ENCODE peak calls at places on chromosomes 4 and X, in six cellular contexts. One of them, this sample, is unnamed.

GRCh38 chr4:115969756-115970155 is 856.3 kb upstream of the NDST4 start:
- DNase-seq in fibroblast of lung: no peak
- DNase-seq in cardiac muscle cell: no peak
- DNase-seq in suprapubic skin: no peak
- DNase-seq in CD4-positive, alpha-beta T cell: no peak
- DNase-seq in A549: peak; percentile 0
- DNase-seq in this sample: no peak

GRCh38 chr4:113686950-113687718 is 74.4 kb downstream of the CAMK2D start:
- DNase-seq in CD4-positive, alpha-beta T cell: no peak
- DNase-seq in A549: no peak
- DNase-seq in fibroblast of lung: peak; percentile 64
- DNase-seq in suprapubic skin: no peak
- DNase-seq in cardiac muscle cell: no peak
- DNase-seq in this sample: no peak

GRCh38 chr4:160129439-160129838 is 1026.6 kb downstream of the RAPGEF2 start:
- DNase-seq in CD4-positive, alpha-beta T cell: no peak
- DNase-seq in fibroblast of lung: no peak
- DNase-seq in A549: peak; percentile 27
- DNase-seq in suprapubic skin: no peak
- DNase-seq in cardiac muscle cell: no peak
- DNase-seq in this sample: no peak

GRCh38 chr4:174496631-174497442 is 25.5 kb downstream of the HPGD start:
- DNase-seq in cardiac muscle cell: no peak
- DNase-seq in A549: peak; percentile 37
- DNase-seq in suprapubic skin: no peak
- DNase-seq in fibroblast of lung: no peak
- DNase-seq in CD4-positive, alpha-beta T cell: no peak
- DNase-seq in this sample: no peak

GRCh38 chr4:149795256-149795655 is 20.4 kb downstream of the IQCM start:
- DNase-seq in cardiac muscle cell: no peak
- DNase-seq in suprapubic skin: no peak
- DNase-seq in fibroblast of lung: no peak
- DNase-seq in A549: no peak
- DNase-seq in CD4-positive, alpha-beta T cell: no peak
- DNase-seq in this sample: no peak

GRCh38 chr4:4533461-4534169 is 8.2 kb downstream of the STX18 start:
- DNase-seq in suprapubic skin: no peak
- DNase-seq in A549: no peak
- DNase-seq in CD4-positive, alpha-beta T cell: no peak
- DNase-seq in fibroblast of lung: no peak
- DNase-seq in cardiac muscle cell: no peak
- DNase-seq in this sample: no peak

GRCh38 chr4:100938698-100939097 is 408.6 kb downstream of the PPP3CA start:
- DNase-seq in A549: no peak
- DNase-seq in CD4-positive, alpha-beta T cell: no peak
- DNase-seq in suprapubic skin: no peak
- DNase-seq in cardiac muscle cell: no peak
- DNase-seq in fibroblast of lung: no peak
- DNase-seq in this sample: no peak

GRCh38 chr4:134490863-134491262 is 289.3 kb upstream of the PABPC4L start:
- DNase-seq in A549: no peak
- DNase-seq in CD4-positive, alpha-beta T cell: no peak
- DNase-seq in suprapubic skin: no peak
- DNase-seq in cardiac muscle cell: peak; percentile 2
- DNase-seq in fibroblast of lung: no peak
- DNase-seq in this sample: no peak

GRCh38 chr4:75745721-75746199 is 21.4 kb downstream of the USO1 start:
- DNase-seq in suprapubic skin: no peak
- DNase-seq in A549: no peak
- DNase-seq in CD4-positive, alpha-beta T cell: no peak
- DNase-seq in cardiac muscle cell: no peak
- DNase-seq in fibroblast of lung: no peak
- DNase-seq in this sample: no peak

GRCh38 chr4:6272863-6273660 is 3.4 kb downstream of the WFS1 start:
- DNase-seq in suprapubic skin: no peak
- DNase-seq in CD4-positive, alpha-beta T cell: no peak
- DNase-seq in fibroblast of lung: peak; percentile 65
- DNase-seq in A549: peak; percentile 32
- DNase-seq in cardiac muscle cell: peak; percentile 26
- DNase-seq in this sample: no peak
- TF ChIP-seq CTCF in suprapubic skin: no peak
- TF ChIP-seq CTCF in CD4-positive, alpha-beta T cell: no peak
- TF ChIP-seq CTCF in fibroblast of lung: no peak
- TF ChIP-seq CTCF in A549: no peak
- TF ChIP-seq CTCF in cardiac muscle cell: no peak
- TF ChIP-seq CTCF in this sample: no peak

GRCh38 chrX:149472620-149473019 is 32.5 kb downstream of the IDS start:
- DNase-seq in cardiac muscle cell: no peak
- DNase-seq in suprapubic skin: no peak
- DNase-seq in fibroblast of lung: no peak
- DNase-seq in A549: no peak
- DNase-seq in CD4-positive, alpha-beta T cell: no peak
- DNase-seq in this sample: no peak

GRCh38 chrX:149473966-149474365 is 31.1 kb downstream of the IDS start:
- DNase-seq in suprapubic skin: no peak
- DNase-seq in fibroblast of lung: no peak
- DNase-seq in CD4-positive, alpha-beta T cell: no peak
- DNase-seq in cardiac muscle cell: no peak
- DNase-seq in A549: no peak
- DNase-seq in this sample: no peak

GRCh38 chrX:149469406-149469805 is 35.7 kb downstream of the IDS start:
- DNase-seq in fibroblast of lung: no peak
- DNase-seq in cardiac muscle cell: no peak
- DNase-seq in A549: no peak
- DNase-seq in suprapubic skin: no peak
- DNase-seq in CD4-positive, alpha-beta T cell: no peak
- DNase-seq in this sample: no peak

GRCh38 chrX:149473092-149473491 is 32.0 kb downstream of the IDS start:
- DNase-seq in CD4-positive, alpha-beta T cell: no peak
- DNase-seq in cardiac muscle cell: no peak
- DNase-seq in fibroblast of lung: no peak
- DNase-seq in suprapubic skin: no peak
- DNase-seq in A549: no peak
- DNase-seq in this sample: no peak

GRCh38 chrX:149470960-149471359 is 34.1 kb downstream of the IDS start:
- DNase-seq in CD4-positive, alpha-beta T cell: peak; percentile 24
- DNase-seq in suprapubic skin: peak; percentile 75
- DNase-seq in fibroblast of lung: peak; percentile 52
- DNase-seq in A549: peak; percentile 62
- DNase-seq in cardiac muscle cell: peak; percentile 71
- DNase-seq in this sample: peak; percentile 35
- TF ChIP-seq CTCF in CD4-positive, alpha-beta T cell: peak; percentile 70
- TF ChIP-seq CTCF in suprapubic skin: peak; percentile 82
- TF ChIP-seq CTCF in fibroblast of lung: peak; percentile 59
- TF ChIP-seq CTCF in A549: peak; percentile 69
- TF ChIP-seq CTCF in cardiac muscle cell: peak; percentile 72
- TF ChIP-seq CTCF in this sample: peak; percentile 51

GRCh38 chr4:10063544-10064300 is 42.4 kb upstream of the SLC2A9 start:
- DNase-seq in cardiac muscle cell: peak; percentile 63
- DNase-seq in CD4-positive, alpha-beta T cell: no peak
- DNase-seq in suprapubic skin: no peak
- DNase-seq in A549: peak; percentile 49
- DNase-seq in fibroblast of lung: peak; percentile 64
- DNase-seq in this sample: no peak
- TF ChIP-seq CTCF in cardiac muscle cell: peak; percentile 91
- TF ChIP-seq CTCF in CD4-positive, alpha-beta T cell: no peak
- TF ChIP-seq CTCF in suprapubic skin: peak; percentile 78
- TF ChIP-seq CTCF in A549: peak; percentile 41
- TF ChIP-seq CTCF in fibroblast of lung: peak; percentile 59
- TF ChIP-seq CTCF in this sample: peak; percentile 67

DNA sequence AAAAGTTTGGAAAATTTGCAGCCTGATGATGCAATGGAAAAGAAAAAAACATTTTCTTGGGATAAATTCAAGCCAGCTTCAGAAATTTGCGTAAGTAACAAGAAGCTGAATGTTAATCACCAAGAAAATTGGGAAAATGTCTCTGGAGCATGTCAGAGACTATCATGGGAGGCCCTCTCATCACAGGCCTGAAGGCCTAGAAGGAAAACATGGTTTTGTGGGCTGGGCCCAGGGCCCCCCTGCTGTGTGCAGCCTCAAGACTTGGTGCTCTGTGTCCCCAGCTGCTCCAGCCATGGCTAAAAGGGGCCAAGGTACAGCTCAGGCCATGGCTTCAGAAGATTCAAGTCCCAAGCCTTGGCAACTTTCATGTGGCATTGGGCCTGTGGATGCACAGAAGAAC is 1049.8 kb upstream of the GRIA3 start:
- DNase-seq in fibroblast of lung: no peak
- DNase-seq in suprapubic skin: no peak
- DNase-seq in cardiac muscle cell: no peak
- DNase-seq in A549: no peak
- DNase-seq in CD4-positive, alpha-beta T cell: no peak
- DNase-seq in this sample: no peak
- TF ChIP-seq CTCF in fibroblast of lung: no peak
- TF ChIP-seq CTCF in suprapubic skin: no peak
- TF ChIP-seq CTCF in cardiac muscle cell: no peak
- TF ChIP-seq CTCF in A549: no peak
- TF ChIP-seq CTCF in CD4-positive, alpha-beta T cell: no peak
- TF ChIP-seq CTCF in this sample: no peak

GRCh38 chr4:38180456-38180855 is 220.3 kb downstream of the PTTG2 start:
- DNase-seq in cardiac muscle cell: no peak
- DNase-seq in fibroblast of lung: no peak
- DNase-seq in CD4-positive, alpha-beta T cell: no peak
- DNase-seq in suprapubic skin: no peak
- DNase-seq in A549: no peak
- DNase-seq in this sample: no peak
- TF ChIP-seq CTCF in cardiac muscle cell: no peak
- TF ChIP-seq CTCF in fibroblast of lung: no peak
- TF ChIP-seq CTCF in CD4-positive, alpha-beta T cell: no peak
- TF ChIP-seq CTCF in suprapubic skin: no peak
- TF ChIP-seq CTCF in A549: no peak
- TF ChIP-seq CTCF in this sample: no peak

GRCh38 chr4:136558940-136559494 is 973.3 kb downstream of the PCDH18 start:
- DNase-seq in A549: no peak
- DNase-seq in fibroblast of lung: no peak
- DNase-seq in cardiac muscle cell: no peak
- DNase-seq in suprapubic skin: no peak
- DNase-seq in CD4-positive, alpha-beta T cell: no peak
- DNase-seq in this sample: no peak
- TF ChIP-seq CTCF in A549: no peak
- TF ChIP-seq CTCF in fibroblast of lung: no peak
- TF ChIP-seq CTCF in cardiac muscle cell: no peak
- TF ChIP-seq CTCF in suprapubic skin: no peak
- TF ChIP-seq CTCF in CD4-positive, alpha-beta T cell: no peak
- TF ChIP-seq CTCF in this sample: no peak

DNA sequence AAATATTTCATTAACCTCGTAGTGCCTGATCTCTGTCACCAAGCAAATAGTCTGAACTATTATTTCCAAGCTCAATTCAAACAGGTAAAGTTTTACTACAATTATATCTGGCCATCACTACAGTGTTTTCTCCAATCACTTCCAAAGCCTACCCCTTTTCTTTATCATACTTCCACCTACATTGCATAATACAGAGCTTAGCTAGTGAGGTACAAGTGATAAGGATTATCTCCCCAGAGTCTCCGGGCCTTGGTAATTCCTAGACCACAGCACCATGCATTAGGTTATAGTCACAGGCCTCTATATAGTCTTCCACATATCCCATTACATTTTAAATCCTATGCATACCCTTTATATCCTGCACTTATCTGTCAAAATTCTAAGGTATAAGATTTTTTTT is 154.2 kb downstream of the SNCA start:
- DNase-seq in fibroblast of lung: no peak
- DNase-seq in CD4-positive, alpha-beta T cell: no peak
- DNase-seq in cardiac muscle cell: no peak
- DNase-seq in A549: no peak
- DNase-seq in suprapubic skin: no peak
- DNase-seq in this sample: no peak
- TF ChIP-seq CTCF in fibroblast of lung: no peak
- TF ChIP-seq CTCF in CD4-positive, alpha-beta T cell: no peak
- TF ChIP-seq CTCF in cardiac muscle cell: no peak
- TF ChIP-seq CTCF in A549: no peak
- TF ChIP-seq CTCF in suprapubic skin: no peak
- TF ChIP-seq CTCF in this sample: no peak

DNA sequence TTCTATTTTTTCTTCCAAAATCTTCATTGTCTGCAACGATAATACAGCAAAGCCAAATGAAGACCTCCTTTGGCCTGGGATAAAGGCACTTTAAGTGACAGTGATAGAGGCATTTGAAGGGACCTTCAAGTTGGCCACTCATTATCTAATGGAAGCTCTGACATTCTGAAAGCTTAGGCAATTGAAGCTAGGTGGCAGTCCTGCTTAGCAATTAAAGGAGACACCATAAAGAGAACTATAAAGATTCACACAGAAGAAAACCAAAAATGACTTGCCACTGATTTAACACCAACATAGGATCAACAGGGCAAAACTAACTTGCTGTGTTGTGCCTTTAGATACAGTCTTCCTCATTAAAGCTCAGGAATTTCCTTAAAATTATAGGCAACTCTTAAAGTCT is 103.3 kb upstream of the TSPAN7 start:
- DNase-seq in fibroblast of lung: no peak
- DNase-seq in suprapubic skin: no peak
- DNase-seq in CD4-positive, alpha-beta T cell: no peak
- DNase-seq in cardiac muscle cell: peak; percentile 8
- DNase-seq in A549: peak; percentile 2
- DNase-seq in this sample: no peak
- TF ChIP-seq CTCF in fibroblast of lung: no peak
- TF ChIP-seq CTCF in suprapubic skin: no peak
- TF ChIP-seq CTCF in CD4-positive, alpha-beta T cell: no peak
- TF ChIP-seq CTCF in cardiac muscle cell: no peak
- TF ChIP-seq CTCF in A549: no peak
- TF ChIP-seq CTCF in this sample: peak; percentile 36

GRCh38 chr4:83386931-83387897 is 52.6 kb upstream of the HPSE start:
- DNase-seq in fibroblast of lung: no peak
- DNase-seq in suprapubic skin: no peak
- DNase-seq in CD4-positive, alpha-beta T cell: no peak
- DNase-seq in cardiac muscle cell: no peak
- DNase-seq in A549: no peak
- DNase-seq in this sample: no peak

GRCh38 chr4:83390965-83391364 is 56.3 kb upstream of the HPSE start:
- DNase-seq in CD4-positive, alpha-beta T cell: no peak
- DNase-seq in A549: no peak
- DNase-seq in fibroblast of lung: no peak
- DNase-seq in cardiac muscle cell: no peak
- DNase-seq in suprapubic skin: no peak
- DNase-seq in this sample: no peak

GRCh38 chr4:83389756-83390505 is 55.3 kb upstream of the HPSE start:
- DNase-seq in CD4-positive, alpha-beta T cell: no peak
- DNase-seq in suprapubic skin: no peak
- DNase-seq in A549: no peak
- DNase-seq in cardiac muscle cell: no peak
- DNase-seq in fibroblast of lung: no peak
- DNase-seq in this sample: no peak

GRCh38 chr4:83389037-83389755 is 54.5 kb upstream of the HPSE start:
- DNase-seq in CD4-positive, alpha-beta T cell: no peak
- DNase-seq in A549: no peak
- DNase-seq in fibroblast of lung: no peak
- DNase-seq in cardiac muscle cell: no peak
- DNase-seq in suprapubic skin: no peak
- DNase-seq in this sample: no peak

GRCh38 chr4:83387922-83388676 is 53.5 kb upstream of the HPSE start:
- DNase-seq in CD4-positive, alpha-beta T cell: peak; percentile 14
- DNase-seq in suprapubic skin: no peak
- DNase-seq in fibroblast of lung: peak; percentile 2
- DNase-seq in cardiac muscle cell: no peak
- DNase-seq in A549: peak; percentile 8
- DNase-seq in this sample: no peak
- TF ChIP-seq CTCF in CD4-positive, alpha-beta T cell: no peak
- TF ChIP-seq CTCF in suprapubic skin: no peak
- TF ChIP-seq CTCF in fibroblast of lung: no peak
- TF ChIP-seq CTCF in cardiac muscle cell: no peak
- TF ChIP-seq CTCF in A549: no peak
- TF ChIP-seq CTCF in this sample: no peak

This sample was measured in D721Med.